ENCODE peak calls at places on chromosome 17, in four cellular contexts. One of them, this sample, is unnamed.

GRCh38 chr17:49748223-49748622 is 15.7 kb downstream of the FAM117A start:
- DNase-seq in dorsolateral prefrontal cortex: no peak
- DNase-seq in H9: no peak
- DNase-seq in neural progenitor cell: no peak
- DNase-seq in this sample: no peak

GRCh38 chr17:60398227-60398959 is 6.5 kb upstream of the USP32 start:
- DNase-seq in neural progenitor cell: no peak
- DNase-seq in dorsolateral prefrontal cortex: no peak
- DNase-seq in H9: no peak
- DNase-seq in this sample: no peak

GRCh38 chr17:61426482-61427304 is 25.5 kb upstream of the TBX4 start:
- DNase-seq in neural progenitor cell: no peak
- DNase-seq in dorsolateral prefrontal cortex: no peak
- DNase-seq in H9: no peak
- DNase-seq in this sample: no peak

GRCh38 chr17:45784583-45785372 is 658 bp downstream of the CRHR1 start:
- DNase-seq in H9: peak
- DNase-seq in dorsolateral prefrontal cortex: no peak
- DNase-seq in neural progenitor cell: peak
- DNase-seq in this sample: no peak

GRCh38 chr17:7841309-7841621 is 7.2 kb downstream of the KDM6B start:
- DNase-seq in dorsolateral prefrontal cortex: no peak
- DNase-seq in H9: no peak
- DNase-seq in neural progenitor cell: no peak
- DNase-seq in this sample: no peak

GRCh38 chr17:14205992-14206461 is 30.6 kb downstream of the CDRT15 start:
- DNase-seq in dorsolateral prefrontal cortex: no peak
- DNase-seq in H9: peak
- DNase-seq in neural progenitor cell: no peak
- DNase-seq in this sample: no peak

GRCh38 chr17:60586288-60586974 is 13.6 kb upstream of the PPM1D start:
- DNase-seq in dorsolateral prefrontal cortex: no peak
- DNase-seq in H9: peak
- DNase-seq in neural progenitor cell: peak
- DNase-seq in this sample: no peak

GRCh38 chr17:68709995-68710780 is 109.0 kb upstream of the FAM20A start:
- DNase-seq in dorsolateral prefrontal cortex: no peak
- DNase-seq in H9: no peak
- DNase-seq in neural progenitor cell: no peak
- DNase-seq in this sample: no peak

GRCh38 chr17:12964840-12965239 is 53.0 kb downstream of the ELAC2 start:
- DNase-seq in H9: no peak
- DNase-seq in neural progenitor cell: no peak
- DNase-seq in dorsolateral prefrontal cortex: no peak
- DNase-seq in this sample: no peak

GRCh38 chr17:73304438-73304837 is 7.4 kb downstream of the CDC42EP4 start:
- DNase-seq in H9: no peak
- DNase-seq in neural progenitor cell: no peak
- DNase-seq in dorsolateral prefrontal cortex: no peak
- DNase-seq in this sample: no peak

GRCh38 chr17:9343513-9343912 is 232.1 kb downstream of the STX8 start:
- DNase-seq in H9: peak
- DNase-seq in dorsolateral prefrontal cortex: no peak
- DNase-seq in neural progenitor cell: peak
- DNase-seq in this sample: no peak

GRCh38 chr17:72167593-72167992 is 46.8 kb downstream of the SOX9 start:
- DNase-seq in H9: no peak
- DNase-seq in dorsolateral prefrontal cortex: no peak
- DNase-seq in neural progenitor cell: no peak
- DNase-seq in this sample: no peak

GRCh38 chr17:68378202-68379149 is 78.8 kb downstream of the WIPI1 start:
- DNase-seq in H9: peak
- DNase-seq in dorsolateral prefrontal cortex: peak
- DNase-seq in neural progenitor cell: peak
- DNase-seq in this sample: peak

GRCh38 chr17:40608061-40608581 is 39.5 kb downstream of the SMARCE1 start:
- DNase-seq in H9: no peak
- DNase-seq in neural progenitor cell: no peak
- DNase-seq in dorsolateral prefrontal cortex: no peak
- DNase-seq in this sample: no peak

GRCh38 chr17:13273744-13274295 is 256.0 kb upstream of the ELAC2 start:
- DNase-seq in dorsolateral prefrontal cortex: no peak
- DNase-seq in H9: no peak
- DNase-seq in neural progenitor cell: no peak
- DNase-seq in this sample: no peak

GRCh38 chr17:17818088-17818526 is 18.7 kb downstream of the SREBF1 start:
- DNase-seq in H9: no peak
- DNase-seq in dorsolateral prefrontal cortex: no peak
- DNase-seq in neural progenitor cell: no peak
- DNase-seq in this sample: no peak

GRCh38 chr17:50769884-50770283 is 2.6 kb upstream of the ANKRD40CL start:
- DNase-seq in dorsolateral prefrontal cortex: no peak
- DNase-seq in H9: peak
- DNase-seq in neural progenitor cell: no peak
- DNase-seq in this sample: no peak

GRCh38 chr17:16948587-16949376 is 23.1 kb downstream of the TNFRSF13B start:
- DNase-seq in H9: no peak
- DNase-seq in neural progenitor cell: no peak
- DNase-seq in dorsolateral prefrontal cortex: no peak
- DNase-seq in this sample: no peak

GRCh38 chr17:45783593-45784292 is 377 bp upstream of the CRHR1 start:
- DNase-seq in neural progenitor cell: peak
- DNase-seq in dorsolateral prefrontal cortex: no peak
- DNase-seq in H9: peak
- DNase-seq in this sample: no peak

GRCh38 chr17:69336996-69337395 is 10.1 kb upstream of the ABCA5 start:
- DNase-seq in dorsolateral prefrontal cortex: no peak
- DNase-seq in neural progenitor cell: no peak
- DNase-seq in H9: no peak
- DNase-seq in this sample: no peak

GRCh38 chr17:50480854-50481490 is 2.3 kb downstream of the RSAD1 start:
- DNase-seq in neural progenitor cell: no peak
- DNase-seq in dorsolateral prefrontal cortex: no peak
- DNase-seq in H9: no peak
- DNase-seq in this sample: no peak

GRCh38 chr17:9668532-9668931 is 23.2 kb downstream of the USP43 start:
- DNase-seq in dorsolateral prefrontal cortex: no peak
- DNase-seq in H9: no peak
- DNase-seq in neural progenitor cell: no peak
- DNase-seq in this sample: no peak

GRCh38 chr17:45273551-45273957 is 11.7 kb upstream of the SPATA32 start:
- DNase-seq in neural progenitor cell: no peak
- DNase-seq in H9: no peak
- DNase-seq in dorsolateral prefrontal cortex: no peak
- DNase-seq in this sample: no peak

GRCh38 chr17:41937970-41938851 is 7.8 kb downstream of the ODAD4 start:
- DNase-seq in neural progenitor cell: no peak
- DNase-seq in dorsolateral prefrontal cortex: no peak
- DNase-seq in H9: no peak
- DNase-seq in this sample: no peak

GRCh38 chr17:41930009-41930832 is at the start of gene ODAD4:
- DNase-seq in dorsolateral prefrontal cortex: peak
- DNase-seq in H9: peak
- DNase-seq in neural progenitor cell: peak
- DNase-seq in this sample: peak

GRCh38 chr17:41935641-41936040 is 5.2 kb downstream of the ODAD4 start:
- DNase-seq in H9: no peak
- DNase-seq in dorsolateral prefrontal cortex: no peak
- DNase-seq in neural progenitor cell: no peak
- DNase-seq in this sample: no peak

GRCh38 chr17:41928693-41929251 is 1.6 kb upstream of the ODAD4 start:
- DNase-seq in neural progenitor cell: no peak
- DNase-seq in dorsolateral prefrontal cortex: no peak
- DNase-seq in H9: no peak
- DNase-seq in this sample: no peak

DNA sequence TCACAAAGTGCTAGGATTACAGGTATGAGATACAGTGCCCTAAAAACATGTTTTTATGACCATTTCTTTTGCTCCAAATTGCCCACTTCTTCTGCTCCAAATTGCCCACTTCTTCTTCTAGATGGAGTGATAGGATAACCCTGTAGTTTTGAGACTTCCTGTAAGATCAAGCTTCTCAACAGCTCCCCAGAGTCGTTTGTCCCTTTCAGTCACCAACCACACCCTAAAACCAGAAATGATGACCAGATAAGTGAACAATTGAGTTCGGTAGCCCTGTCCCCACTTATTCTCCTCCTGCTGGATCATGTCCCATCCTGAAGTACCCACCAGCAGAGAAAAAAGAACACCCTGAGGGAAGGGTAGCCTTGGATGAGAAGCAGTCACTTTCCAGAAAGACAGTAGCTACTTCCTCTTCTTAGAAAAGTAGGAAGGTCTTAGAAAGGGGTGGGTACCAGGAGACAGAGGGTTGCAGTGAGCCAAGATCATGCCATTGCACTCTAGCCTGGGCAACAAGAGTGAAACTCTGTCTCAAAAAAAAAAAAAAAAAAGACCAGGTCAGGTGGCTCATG is 2.5 kb downstream of the ODAD4 start:
- DNase-seq in H9: no peak
- DNase-seq in dorsolateral prefrontal cortex: no peak
- DNase-seq in neural progenitor cell: no peak
- DNase-seq in this sample: no peak
- H3K27ac ChIP-seq in H9: no peak
- H3K27ac ChIP-seq in dorsolateral prefrontal cortex: no peak
- H3K27ac ChIP-seq in neural progenitor cell: no peak
- H3K27ac ChIP-seq in this sample: no peak

GRCh38 chr17:42121066-42121769 is at the start of gene KAT2A:
- DNase-seq in dorsolateral prefrontal cortex: peak
- DNase-seq in neural progenitor cell: peak
- DNase-seq in H9: peak
- DNase-seq in this sample: peak
- H3K27ac ChIP-seq in dorsolateral prefrontal cortex: peak
- H3K27ac ChIP-seq in neural progenitor cell: peak
- H3K27ac ChIP-seq in H9: no peak
- H3K27ac ChIP-seq in this sample: peak

GRCh38 chr17:74768763-74769114 is 7.4 kb downstream of the NAT9 start:
- DNase-seq in dorsolateral prefrontal cortex: no peak
- DNase-seq in neural progenitor cell: no peak
- DNase-seq in H9: no peak
- DNase-seq in this sample: no peak
- H3K27ac ChIP-seq in dorsolateral prefrontal cortex: peak
- H3K27ac ChIP-seq in neural progenitor cell: peak
- H3K27ac ChIP-seq in H9: no peak
- H3K27ac ChIP-seq in this sample: peak

GRCh38 chr17:81093576-81094223 is 58.7 kb downstream of the BAIAP2 start:
- DNase-seq in H9: no peak
- DNase-seq in dorsolateral prefrontal cortex: no peak
- DNase-seq in neural progenitor cell: peak
- DNase-seq in this sample: no peak
- H3K27ac ChIP-seq in H9: no peak
- H3K27ac ChIP-seq in dorsolateral prefrontal cortex: peak
- H3K27ac ChIP-seq in neural progenitor cell: no peak
- H3K27ac ChIP-seq in this sample: peak

GRCh38 chr17:43669971-43670644 is 8.4 kb upstream of the MEOX1 start:
- DNase-seq in H9: peak
- DNase-seq in dorsolateral prefrontal cortex: no peak
- DNase-seq in neural progenitor cell: no peak
- DNase-seq in this sample: no peak
- H3K27ac ChIP-seq in H9: no peak
- H3K27ac ChIP-seq in dorsolateral prefrontal cortex: no peak
- H3K27ac ChIP-seq in neural progenitor cell: peak
- H3K27ac ChIP-seq in this sample: no peak

DNA sequence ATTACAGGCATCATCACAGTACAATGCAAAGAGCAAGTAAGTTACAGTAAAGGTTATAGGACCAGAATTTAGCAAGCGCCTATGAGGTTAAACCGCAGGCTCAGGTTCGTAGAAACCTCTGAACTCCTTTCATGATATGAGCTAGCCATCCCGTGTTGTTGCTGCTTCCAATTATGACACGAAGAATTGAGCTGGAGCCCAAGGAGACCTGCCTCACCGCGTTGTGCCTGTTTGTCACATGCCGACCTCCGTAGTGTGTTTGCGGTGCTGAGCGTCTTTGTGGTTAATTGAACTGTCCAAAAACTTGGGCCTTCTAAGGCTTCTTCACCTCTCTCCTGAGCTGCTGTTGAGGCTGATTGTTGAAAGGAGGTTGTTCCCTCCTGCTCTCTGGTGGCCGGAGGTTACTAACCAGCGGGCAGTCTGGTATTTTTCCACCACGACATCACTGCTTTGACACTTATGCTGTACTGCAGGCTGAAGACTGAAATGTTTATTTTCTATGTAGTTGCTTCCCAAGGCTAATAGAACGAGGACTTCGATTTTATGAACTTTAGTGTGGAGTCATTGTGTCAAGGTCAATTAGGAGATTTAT is 67.5 kb downstream of the SEC14L1 start:
- DNase-seq in neural progenitor cell: peak
- DNase-seq in dorsolateral prefrontal cortex: peak
- DNase-seq in H9: no peak
- DNase-seq in this sample: no peak
- H3K27ac ChIP-seq in neural progenitor cell: no peak
- H3K27ac ChIP-seq in dorsolateral prefrontal cortex: peak
- H3K27ac ChIP-seq in H9: no peak
- H3K27ac ChIP-seq in this sample: peak

DNA sequence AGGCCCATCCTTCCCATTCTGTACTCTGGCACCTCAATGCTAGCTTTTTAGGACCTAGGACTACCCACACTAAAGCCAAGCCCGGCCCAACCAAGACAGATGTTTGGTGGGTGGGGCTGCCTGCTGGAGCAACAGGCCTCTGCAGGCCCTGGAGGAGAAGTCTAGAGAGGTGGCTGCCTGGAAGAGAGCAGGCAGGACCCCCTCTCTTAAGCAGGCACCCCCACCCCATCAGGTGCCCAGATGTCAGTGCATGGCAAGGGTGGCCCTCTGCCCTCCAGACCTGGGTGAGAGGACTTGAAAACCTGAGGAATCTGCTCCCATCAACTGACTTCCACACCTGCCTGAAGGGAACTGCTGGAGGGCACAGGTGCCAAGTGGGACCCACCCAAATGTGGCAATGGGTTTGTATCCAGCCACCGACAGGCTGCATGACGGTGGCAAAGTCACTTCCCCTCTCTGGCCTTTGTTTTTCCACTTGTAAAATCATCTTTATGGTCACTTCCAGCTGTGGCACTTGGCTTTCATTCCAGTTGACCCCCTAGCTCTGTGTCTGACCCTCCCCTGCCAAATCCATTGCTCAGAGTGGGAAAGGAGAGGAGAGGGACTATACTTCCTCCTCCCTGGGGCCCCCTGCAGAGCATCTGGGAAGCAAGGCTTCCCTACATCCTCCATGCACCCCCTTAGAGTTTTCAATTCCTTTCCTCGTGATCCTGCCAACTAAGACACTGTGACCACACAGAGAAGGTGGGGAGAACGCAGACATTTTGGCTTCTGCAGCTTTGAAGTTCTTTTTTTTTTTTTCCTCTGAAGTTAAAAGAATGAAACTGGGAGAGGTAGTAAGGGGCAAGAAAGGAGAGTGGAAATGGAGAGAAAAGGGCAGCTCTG is 1.6 kb upstream of the STAT5A start:
- DNase-seq in neural progenitor cell: no peak
- DNase-seq in dorsolateral prefrontal cortex: peak
- DNase-seq in H9: peak
- DNase-seq in this sample: no peak
- H3K27ac ChIP-seq in neural progenitor cell: no peak
- H3K27ac ChIP-seq in dorsolateral prefrontal cortex: peak
- H3K27ac ChIP-seq in H9: no peak
- H3K27ac ChIP-seq in this sample: peak

This sample was measured in substantia nigra.